ENCODE peak calls at places on chromosomes 16 and 17, in seven cellular contexts. W is colonic mucosa, L is DND-41, D is tibial artery, Y is mucosa of descending colon, R is spleen, I is sigmoid colon. K is an unnamed sample.

GRCh38 chr16:47774661-47775060 is 313.5 kb downstream of the PHKB start:
- DNase-seq in W (peak), R (no peak), I (no peak), Y (peak), L (no peak), D (no peak), K (no peak)

GRCh38 chr16:84553873-84554399 is 49.5 kb upstream of the MEAK7 start:
- DNase-seq in L (peak), W (no peak), Y (peak), I (no peak), D (no peak), R (peak), K (no peak)

GRCh38 chr17:33328129-33328528 is 35.0 kb upstream of the ASIC2 start:
- DNase-seq in W (no peak), D (no peak), I (no peak), Y (no peak), L (peak), R (no peak), K (no peak)

GRCh38 chr16:51607202-51607756 is 456.2 kb upstream of the SALL1 start:
- DNase-seq in R (no peak), W (no peak), I (no peak), D (no peak), L (no peak), Y (no peak), K (no peak)

GRCh38 chr16:88337538-88337937 is 45.2 kb upstream of the ZNF469 start:
- DNase-seq in W (no peak), R (no peak), D (no peak), L (no peak), Y (no peak), I (no peak), K (no peak)

GRCh38 chr16:65121870-65122723 is at the start of gene CDH11:
- DNase-seq in Y (peak), W (peak), I (peak), L (no peak), D (peak), R (peak), K (no peak)

GRCh38 chr17:48630925-48631692 is 5.0 kb upstream of the HOXB9 start:
- DNase-seq in L (no peak), Y (peak), W (peak), R (no peak), I (peak), D (no peak), K (no peak)

GRCh38 chr16:2970563-2970962 is 1.4 kb downstream of the PAQR4 start:
- DNase-seq in R (no peak), Y (no peak), W (no peak), D (no peak), L (no peak), I (no peak), K (no peak)

GRCh38 chr17:81434079-81434478 is 38.8 kb downstream of the BAHCC1 start:
- DNase-seq in L (no peak), W (no peak), Y (no peak), I (no peak), R (no peak), D (peak), K (no peak)

GRCh38 chr16:380837-381787 is 666 bp downstream of the PGAP6 start:
- DNase-seq in L (peak), I (no peak), D (no peak), W (peak), Y (peak), R (peak), K (no peak)

GRCh38 chr17:55266051-55266957 is 1.5 kb downstream of the HLF start:
- DNase-seq in R (peak), Y (peak), W (no peak), I (peak), D (no peak), L (no peak), K (peak)

GRCh38 chr17:77208217-77208808 is 67.5 kb downstream of the SEC14L1 start:
- DNase-seq in W (no peak), I (no peak), Y (no peak), D (peak), R (no peak), L (no peak), K (no peak)

GRCh38 chr16:825298-826061 is 24.9 kb upstream of the GNG13 start:
- DNase-seq in I (no peak), R (no peak), Y (no peak), W (no peak), L (no peak), D (no peak), K (no peak)

GRCh38 chr16:53775821-53776431 is 72.0 kb downstream of the FTO start:
- DNase-seq in W (peak), R (no peak), D (peak), I (no peak), Y (no peak), L (no peak), K (no peak)

GRCh38 chr16:27221576-27222498 is 18.5 kb downstream of the KDM8 start:
- DNase-seq in D (no peak), I (no peak), R (no peak), L (no peak), W (no peak), Y (peak), K (no peak)

GRCh38 chr16:20928774-20929411 is 28.3 kb downstream of the LYRM1 start:
- DNase-seq in R (no peak), L (no peak), Y (no peak), I (no peak), D (no peak), W (no peak), K (no peak)

GRCh38 chr17:74149597-74150427 is 53.7 kb upstream of the RPL38 start:
- DNase-seq in R (no peak), L (no peak), D (peak), Y (no peak), W (peak), I (no peak), K (no peak)

GRCh38 chr16:46673320-46674013 is 15.5 kb downstream of the VPS35 start:
- DNase-seq in R (no peak), Y (no peak), I (no peak), L (peak), D (no peak), W (no peak), K (no peak)

GRCh38 chr17:48051706-48052486 is 3.7 kb downstream of the NFE2L1 start:
- DNase-seq in R (peak), Y (no peak), W (peak), D (peak), I (peak), L (no peak), K (no peak)

GRCh38 chr17:57109393-57110151 is 24.5 kb downstream of the AKAP1 start:
- DNase-seq in R (no peak), I (peak), Y (peak), L (no peak), D (no peak), W (peak), K (no peak)

GRCh38 chr17:39551879-39552278 is 55.8 kb downstream of the NEUROD2 start:
- DNase-seq in I (no peak), R (no peak), D (no peak), L (no peak), Y (no peak), W (no peak), K (no peak)

GRCh38 chr16:87541004-87541881 is 48.4 kb upstream of the ZCCHC14 start:
- DNase-seq in R (no peak), D (peak), I (no peak), L (no peak), Y (no peak), W (peak), K (no peak)

GRCh38 chr16:75501359-75501758 is 6.1 kb upstream of the CHST6 start:
- DNase-seq in W (no peak), D (no peak), L (no peak), I (no peak), R (no peak), Y (no peak), K (no peak)

GRCh38 chr16:88542231-88542630 is 28.0 kb upstream of the ZC3H18 start:
- DNase-seq in L (no peak), Y (no peak), D (no peak), R (no peak), I (no peak), W (no peak), K (no peak)

GRCh38 chr17:67376509-67376891 is 581 bp upstream of the PITPNC1 start:
- DNase-seq in D (no peak), R (peak), Y (no peak), W (no peak), L (no peak), I (peak), K (no peak)

GRCh38 chr17:38918129-38918913 is 7.1 kb upstream of the LASP1NB start:
- DNase-seq in L (no peak), I (peak), R (no peak), W (no peak), Y (no peak), D (no peak), K (no peak)

GRCh38 chr16:76535-77272 is 1.3 kb upstream of the MPG start:
- DNase-seq in Y (peak), D (peak), I (peak), L (peak), R (no peak), W (peak), K (no peak)

GRCh38 chr17:76493505-76494167 is 7.6 kb downstream of the RHBDF2 start:
- DNase-seq in D (peak), I (no peak), R (peak), W (no peak), Y (peak), L (peak), K (peak)

GRCh38 chr16:25269879-25270278 is 12.2 kb upstream of the ZKSCAN2 start:
- DNase-seq in L (no peak), D (no peak), W (no peak), R (no peak), I (no peak), Y (no peak), K (no peak)

GRCh38 chr17:82160081-82160480 is 52.6 kb downstream of the CCDC57 start:
- DNase-seq in R (no peak), W (no peak), I (no peak), D (no peak), L (no peak), Y (no peak), K (no peak)

GRCh38 chr17:83055911-83056582 is 23.4 kb upstream of the METRNL start:
- DNase-seq in I (peak), R (peak), L (no peak), Y (peak), D (peak), W (no peak), K (no peak)

GRCh38 chr16:3509470-3509928 is 8.7 kb downstream of the CLUAP1 start:
- DNase-seq in W (peak), D (peak), L (peak), I (peak), R (peak), Y (peak), K (peak)

GRCh38 chr16:84686702-84687298 is 13.0 kb upstream of the USP10 start:
- DNase-seq in I (peak), W (no peak), R (no peak), Y (no peak), D (peak), L (no peak), K (no peak)

GRCh38 chr17:14559220-14559619 is 258.3 kb downstream of the HS3ST3B1 start:
- DNase-seq in Y (no peak), W (no peak), I (no peak), L (peak), D (no peak), R (no peak), K (no peak)

GRCh38 chr16:31477220-31478216 is 5.4 kb upstream of the SLC5A2 start:
- DNase-seq in Y (peak), W (peak), R (peak), L (peak), I (no peak), D (no peak), K (no peak)

GRCh38 chr16:69330286-69331109 is at the start of gene PDF:
- DNase-seq in D (peak), W (peak), L (peak), Y (peak), I (peak), R (peak), K (peak)

GRCh38 chr17:74584307-74584706 is 7.8 kb downstream of the CD300LD start:
- DNase-seq in D (no peak), Y (no peak), L (no peak), R (no peak), W (no peak), I (no peak), K (no peak)

GRCh38 chr17:72657467-72658317 is 434.8 kb downstream of the SLC39A11 start:
- DNase-seq in W (peak), L (no peak), Y (no peak), R (no peak), I (no peak), D (no peak), K (no peak)

DNA sequence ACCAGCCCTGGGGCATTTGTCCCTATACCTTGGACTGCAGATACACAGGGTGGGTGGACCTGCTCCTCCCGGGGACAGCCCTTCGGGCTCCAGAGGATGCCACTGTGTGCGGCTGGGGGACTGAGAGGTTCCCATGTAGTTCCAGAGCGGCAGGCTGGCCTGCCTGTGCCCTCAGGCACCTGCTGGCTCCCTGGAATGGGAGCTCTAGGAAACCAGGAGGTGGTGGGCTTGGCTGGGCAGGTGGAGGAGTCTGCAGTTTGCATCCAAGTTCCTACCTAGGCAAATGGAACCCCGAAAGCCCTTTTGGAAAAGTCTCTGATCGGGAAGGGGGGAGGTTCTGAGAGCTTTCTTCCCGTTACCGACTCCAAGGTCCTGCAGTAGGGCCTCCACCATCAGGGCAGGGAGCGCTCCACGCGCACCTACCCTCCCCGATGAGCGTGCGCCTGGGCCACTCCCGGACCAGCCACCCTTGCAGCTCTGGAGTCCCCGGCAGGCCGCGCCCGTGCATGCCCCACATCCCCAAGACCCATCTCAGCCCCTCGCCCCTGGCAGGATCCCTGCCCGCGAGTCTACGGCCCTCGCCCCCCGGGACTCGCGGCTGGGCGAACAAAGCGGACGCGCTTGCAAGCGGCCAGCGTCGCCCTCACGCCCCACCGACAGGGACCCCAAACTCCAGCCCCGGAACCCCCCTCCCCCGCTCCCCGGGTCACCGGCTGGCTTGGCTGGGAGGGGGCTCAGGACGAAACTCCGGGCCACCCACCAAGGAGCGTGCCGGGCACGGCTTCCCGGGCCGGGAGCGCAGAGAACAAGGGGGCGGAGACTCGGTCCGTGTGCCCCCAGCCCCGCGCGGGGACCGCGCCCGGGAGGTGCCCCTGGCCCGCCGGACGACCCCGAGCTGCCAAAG is 707 bp downstream of the DBNDD1 start:
- DNase-seq in D (no peak), I (no peak), Y (peak), L (no peak), R (no peak), W (no peak), K (no peak)
- TF ChIP-seq CTCF in D (no peak), I (no peak), Y (no peak), L (no peak), R (no peak), W (no peak), K (no peak)

GRCh38 chr17:34712481-34713195 is 133.3 kb downstream of the TMEM132E start:
- DNase-seq in L (no peak), D (no peak), W (no peak), I (no peak), Y (no peak), R (no peak), K (no peak)
- H3K4me3 ChIP-seq in L (no peak), D (no peak), W (no peak), I (no peak), Y (no peak), R (no peak), K (no peak)

DNA sequence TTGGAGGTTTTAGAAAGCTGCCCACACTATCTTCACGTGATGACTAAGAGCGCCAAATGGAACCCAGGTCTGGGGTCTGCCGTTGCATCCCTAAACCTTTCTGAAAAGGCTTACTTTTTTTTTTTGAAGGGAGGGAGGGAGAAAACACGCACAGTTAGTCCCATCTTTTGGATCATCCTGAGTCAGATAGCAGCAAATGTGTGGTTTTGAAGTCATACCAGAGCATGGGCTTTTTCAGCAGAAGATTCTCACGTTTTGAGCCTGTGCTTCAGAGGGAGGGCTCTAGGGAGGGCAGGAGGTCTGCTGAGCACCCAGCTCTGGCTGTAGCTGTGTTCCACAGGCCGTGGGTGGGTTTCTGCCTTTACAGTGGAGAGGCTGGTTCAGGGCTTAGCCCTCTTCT is 194.7 kb downstream of the SNX29 start:
- DNase-seq in Y (no peak), L (no peak), I (no peak), D (no peak), W (no peak), R (peak), K (no peak)
- TF ChIP-seq CTCF in Y (no peak), L (no peak), I (no peak), D (no peak), W (no peak), R (no peak), K (no peak)

GRCh38 chr17:35372846-35373531 is 432 bp downstream of the SLFN11 start:
- DNase-seq in I (no peak), Y (peak), L (peak), D (no peak), W (peak), R (peak), K (peak)
- H3K4me3 ChIP-seq in I (peak), Y (peak), L (peak), D (peak), W (peak), R (peak), K (peak)

GRCh38 chr16:5428932-5429331 is 331.3 kb upstream of the EEF2KMT start:
- DNase-seq in Y (peak), R (no peak), D (no peak), W (peak), I (no peak), L (no peak), K (no peak)
- TF ChIP-seq CTCF in Y (no peak), R (no peak), D (no peak), W (no peak), I (no peak), L (no peak), K (peak)

DNA sequence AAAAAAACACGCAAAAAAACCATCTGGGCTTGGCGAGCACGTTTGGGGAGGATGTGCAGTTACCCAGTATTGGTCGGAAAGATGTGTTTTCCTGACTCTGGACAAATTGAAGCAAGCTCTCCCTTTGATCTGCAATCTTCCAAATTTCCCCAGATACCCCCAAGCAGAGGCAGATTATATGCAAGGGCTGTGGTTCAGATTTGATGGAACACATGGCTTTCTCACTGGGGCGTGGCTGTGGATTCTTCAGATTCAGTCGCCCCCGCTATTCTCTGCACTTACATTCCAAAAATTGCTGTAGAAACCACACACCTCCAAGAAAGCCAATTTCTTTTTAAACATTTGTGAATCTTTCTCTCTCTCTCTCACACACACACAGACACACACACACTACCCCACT is 103.7 kb upstream of the FAM20A start:
- DNase-seq in R (no peak), I (no peak), D (no peak), L (no peak), Y (no peak), W (no peak), K (no peak)
- H3K4me3 ChIP-seq in R (no peak), I (no peak), D (no peak), L (no peak), Y (no peak), W (no peak), K (no peak)

GRCh38 chr17:37429039-37429438 is 22.4 kb downstream of the TADA2A start:
- DNase-seq in Y (no peak), D (no peak), L (no peak), R (no peak), I (no peak), W (no peak), K (no peak)
- TF ChIP-seq CTCF in Y (no peak), D (no peak), L (no peak), R (no peak), I (no peak), W (no peak), K (no peak)